ENCODE peak calls at places on chromosomes 3 and 15, in seven cellular contexts. S is DMS153; D is WTC11; O is astrocyte of the spinal cord; N is HTR-8/SVneo; R is stimulated activated CD8-positive, alpha-beta memory T cell treated with anti-CD3 and anti-CD28 coated beads, Interleukin-15, amount 100 ng/mL, for 24 hours; Y is ACHN. C is an unnamed sample.

GRCh38 chr3:117719316-117719926 is 1009.8 kb downstream of the TUSC7 start:
- DNase-seq in N (no peak), Y (peak), R (no peak), S (peak), O (peak), D (no peak), C (no peak)

GRCh38 chr15:90664650-90665287 is 52.4 kb upstream of the BLM start:
- DNase-seq in Y (peak), O (peak), R (no peak), D (no peak), N (no peak), S (no peak), C (no peak)

GRCh38 chr3:39147711-39148115 is 5.7 kb downstream of the CSRNP1 start:
- DNase-seq in Y (peak), R (no peak), O (peak), N (no peak), S (no peak), D (no peak), C (no peak)

GRCh38 chr3:72634128-72634527 is 214.1 kb downstream of the SHQ1 start:
- DNase-seq in O (no peak), D (no peak), Y (no peak), R (no peak), N (no peak), S (no peak), C (no peak)

GRCh38 chr15:64854526-64854925 is 12.8 kb downstream of the PLEKHO2 start:
- DNase-seq in D (no peak), R (no peak), O (no peak), N (no peak), Y (no peak), S (no peak), C (no peak)

GRCh38 chr3:153111056-153111455 is 51.0 kb upstream of the RAP2B start:
- DNase-seq in R (no peak), N (no peak), Y (no peak), O (no peak), D (no peak), S (no peak), C (no peak)

GRCh38 chr3:40427045-40427669 is 30.0 kb upstream of the RPL14 start:
- DNase-seq in Y (no peak), D (no peak), R (no peak), O (no peak), S (no peak), N (no peak), C (no peak)

GRCh38 chr3:13165576-13165975 is 92.3 kb upstream of the IQSEC1 start:
- DNase-seq in Y (no peak), N (no peak), D (no peak), S (no peak), R (no peak), O (no peak), C (no peak)

GRCh38 chr15:55267401-55268053 is 22.1 kb downstream of the RAB27A start:
- DNase-seq in N (no peak), Y (no peak), O (peak), R (no peak), D (no peak), S (no peak), C (no peak)

GRCh38 chr3:53224026-53224425 is 31.8 kb downstream of the TKT start:
- DNase-seq in O (no peak), N (no peak), Y (no peak), S (no peak), R (no peak), D (no peak), C (no peak)

GRCh38 chr3:30440147-30440604 is 166.2 kb upstream of the TGFBR2 start:
- DNase-seq in R (no peak), N (peak), S (no peak), D (no peak), O (peak), Y (peak), C (no peak)

GRCh38 chr3:183844606-183845005 is 19.2 kb upstream of the MAP6D1 start:
- DNase-seq in D (no peak), O (peak), S (no peak), Y (peak), N (peak), R (no peak), C (no peak)

GRCh38 chr3:187997490-187997889 is 156.5 kb upstream of the LPP start:
- DNase-seq in D (no peak), S (no peak), R (no peak), Y (no peak), O (no peak), N (peak), C (no peak)

GRCh38 chr3:127962937-127963336 is 47.9 kb downstream of the KBTBD12 start:
- DNase-seq in Y (no peak), N (no peak), D (no peak), O (no peak), R (no peak), S (no peak), C (no peak)

GRCh38 chr3:120688121-120688520 is 6.1 kb upstream of the HGD start:
- DNase-seq in D (no peak), Y (no peak), O (peak), S (no peak), N (no peak), R (no peak), C (no peak)

GRCh38 chr3:27589795-27590194 is 105.6 kb upstream of the SLC4A7 start:
- DNase-seq in R (no peak), Y (no peak), O (peak), N (no peak), D (no peak), S (no peak), C (no peak)

GRCh38 chr15:90592144-90592887 is 62.6 kb downstream of the CRTC3 start:
- DNase-seq in N (peak), D (no peak), O (peak), S (no peak), R (no peak), Y (no peak), C (no peak)

GRCh38 chr3:139309880-139310279 is 33.9 kb upstream of the MRPS22 start:
- DNase-seq in D (no peak), S (no peak), N (no peak), O (peak), R (no peak), Y (peak), C (no peak)

GRCh38 chr3:151538706-151539403 is 78.0 kb upstream of the IGSF10 start:
- DNase-seq in O (peak), N (no peak), Y (no peak), R (no peak), D (no peak), S (no peak), C (no peak)

C was measured in NT2/D1.